ENCODE peak calls at places on chromosomes 13 and 19, in five cellular contexts. U, B, N, T and J are unnamed samples. For H3K9me3, the result is how much of the 10 kb centered on the place peaks cover.

GRCh38 chr19:33819875-33820781 is 23.5 kb downstream of the KCTD15 start:
- DNase-seq in T (peak), B (peak), N (peak), U (no peak), J (peak)

GRCh38 chr19:49746206-49746958 is 16.7 kb downstream of the TSKS start:
- DNase-seq in N (peak), B (peak), U (no peak), T (peak), J (no peak)

GRCh38 chr19:19628499-19629134 is 597 bp upstream of the LPAR2 start:
- DNase-seq in B (no peak), T (peak), N (peak), U (no peak), J (no peak)

GRCh38 chr19:51607920-51608562 is 22.2 kb downstream of the SIGLEC5 start:
- DNase-seq in N (no peak), B (peak), T (peak), U (peak), J (peak)

GRCh38 chr13:102598061-102598460 is 1.3 kb downstream of the TPP2 start:
- DNase-seq in U (no peak), T (no peak), N (no peak), B (no peak), J (no peak)

GRCh38 chr13:64459778-64460177 is 2770.4 kb downstream of the PCDH9 start:
- DNase-seq in B (no peak), N (no peak), U (no peak), T (no peak), J (no peak)

GRCh38 chr19:435056-435706 is 25.7 kb downstream of the SHC2 start:
- DNase-seq in B (no peak), N (no peak), U (no peak), T (no peak), J (no peak)

GRCh38 chr13:39144941-39145533 is 106.8 kb downstream of the NHLRC3 start:
- DNase-seq in T (peak), B (peak), U (no peak), N (no peak), J (peak)

GRCh38 chr19:4861147-4861546 is 6.3 kb downstream of the PLIN3 start:
- DNase-seq in N (no peak), U (no peak), T (peak), B (no peak), J (no peak)

GRCh38 chr19:36915992-36916830 is at the start of the genes ZNF568 and ZNF829:
- DNase-seq in U (peak), B (peak), N (peak), T (peak), J (peak)

GRCh38 chr19:13830761-13831481 is 35.7 kb downstream of the ZSWIM4 start:
- DNase-seq in N (no peak), U (no peak), B (no peak), T (no peak), J (no peak)

GRCh38 chr13:49220035-49220855 is at the start of gene MLNR:
- DNase-seq in T (no peak), U (no peak), B (peak), N (no peak), J (no peak)

GRCh38 chr13:111967572-111968201 is 99.3 kb upstream of the SOX1 start:
- DNase-seq in U (no peak), N (no peak), B (no peak), T (no peak), J (no peak)

GRCh38 chr19:51417107-51417806 is at the start of gene SIGLEC10:
- DNase-seq in T (peak), U (no peak), B (peak), N (no peak), J (peak)

GRCh38 chr19:55913643-55914268 is 18.4 kb downstream of the NLRP13 start:
- DNase-seq in T (no peak), B (no peak), N (no peak), U (peak), J (no peak)

GRCh38 chr19:2050349-2050990 is 574 bp downstream of the MKNK2 start:
- DNase-seq in B (no peak), U (no peak), T (no peak), N (no peak), J (no peak)

GRCh38 chr13:74131206-74131605 is 3.0 kb downstream of the KLF12 start:
- DNase-seq in B (no peak), T (no peak), U (no peak), N (no peak), J (no peak)

GRCh38 chr19:3006075-3006767 is 22.9 kb downstream of the TLE2 start:
- DNase-seq in T (no peak), U (no peak), N (no peak), B (no peak), J (no peak)

GRCh38 chr13:72255908-72256307 is 388.9 kb upstream of the DACH1 start:
- DNase-seq in N (no peak), T (no peak), U (no peak), B (no peak), J (no peak)

GRCh38 chr19:46551175-46551574 is 50.0 kb upstream of the CALM3 start:
- DNase-seq in T (no peak), B (no peak), N (no peak), U (no peak), J (no peak)

GRCh38 chr19:14027856-14028450 is at the start of gene RLN3:
- DNase-seq in T (no peak), U (no peak), B (no peak), N (no peak), J (no peak)

GRCh38 chr13:94329754-94330551 is 149.5 kb downstream of the DCT start:
- DNase-seq in T (no peak), B (no peak), N (no peak), U (peak), J (peak)

GRCh38 chr13:46149272-46150133 is 32.5 kb downstream of the LCP1 start:
- DNase-seq in U (no peak), B (no peak), N (no peak), T (no peak), J (no peak)

GRCh38 chr13:106232680-106233079 is 302.8 kb downstream of the EFNB2 start:
- DNase-seq in B (no peak), N (no peak), U (no peak), T (no peak), J (no peak)

GRCh38 chr19:54062643-54063042 is 1.1 kb downstream of the VSTM1 start:
- DNase-seq in T (no peak), U (no peak), B (no peak), N (no peak), J (no peak)

GRCh38 chr19:47523473-47523872 is 8.6 kb upstream of the NAPA start:
- DNase-seq in T (no peak), N (no peak), B (peak), U (no peak), J (no peak)

GRCh38 chr13:50512602-50513527 is 330.6 kb downstream of the DLEU7 start:
- DNase-seq in U (no peak), N (no peak), B (peak), T (peak), J (peak)

GRCh38 chr19:41376241-41376997 is at the start of gene TMEM91:
- DNase-seq in N (no peak), T (peak), U (no peak), B (peak), J (peak)

GRCh38 chr13:79295906-79296564 is 110.0 kb downstream of the RBM26 start:
- DNase-seq in B (no peak), N (no peak), U (no peak), T (peak), J (no peak)

GRCh38 chr13:20702945-20703784 is at the start of gene IL17D:
- DNase-seq in N (no peak), U (no peak), B (no peak), T (no peak), J (peak)

GRCh38 chr13:113077953-113078894 is 27.4 kb upstream of the F7 start:
- DNase-seq in N (no peak), U (no peak), T (no peak), B (peak), J (no peak)

GRCh38 chr13:90770334-90770733 is 577.2 kb upstream of the MIR17HG start:
- DNase-seq in B (no peak), U (no peak), T (no peak), N (no peak), J (no peak)

GRCh38 chr19:52541608-52542007 is 14.1 kb downstream of the ZNF808 start:
- DNase-seq in U (no peak), N (no peak), B (no peak), T (no peak), J (no peak)

GRCh38 chr13:77696863-77697207 is 652 bp upstream of the SLAIN1 start:
- DNase-seq in U (no peak), N (no peak), T (no peak), B (no peak), J (no peak)

GRCh38 chr19:41887711-41888382 is 4.9 kb downstream of the ARHGEF1 start:
- DNase-seq in T (peak), B (no peak), N (peak), U (no peak), J (no peak)

GRCh38 chr13:110300090-110300815 is 6.7 kb downstream of the COL4A1 start:
- DNase-seq in U (no peak), N (no peak), T (no peak), B (no peak), J (no peak)

GRCh38 chr19:8504171-8504570 is 1.7 kb upstream of the PRAM1 start:
- DNase-seq in B (no peak), N (no peak), U (no peak), T (no peak), J (no peak)

GRCh38 chr19:48400018-48400742 is 6.7 kb downstream of the GRIN2D start:
- DNase-seq in U (no peak), T (peak), B (peak), N (peak), J (peak)

GRCh38 chr13:22926176-22927007 is 254.4 kb upstream of the SGCG start:
- DNase-seq in B (peak), N (no peak), U (no peak), T (no peak), J (peak)

GRCh38 chr13:26442541-26442940 is 114.9 kb upstream of the WASF3 start:
- DNase-seq in N (no peak), B (no peak), U (no peak), T (no peak), J (no peak)

DNA sequence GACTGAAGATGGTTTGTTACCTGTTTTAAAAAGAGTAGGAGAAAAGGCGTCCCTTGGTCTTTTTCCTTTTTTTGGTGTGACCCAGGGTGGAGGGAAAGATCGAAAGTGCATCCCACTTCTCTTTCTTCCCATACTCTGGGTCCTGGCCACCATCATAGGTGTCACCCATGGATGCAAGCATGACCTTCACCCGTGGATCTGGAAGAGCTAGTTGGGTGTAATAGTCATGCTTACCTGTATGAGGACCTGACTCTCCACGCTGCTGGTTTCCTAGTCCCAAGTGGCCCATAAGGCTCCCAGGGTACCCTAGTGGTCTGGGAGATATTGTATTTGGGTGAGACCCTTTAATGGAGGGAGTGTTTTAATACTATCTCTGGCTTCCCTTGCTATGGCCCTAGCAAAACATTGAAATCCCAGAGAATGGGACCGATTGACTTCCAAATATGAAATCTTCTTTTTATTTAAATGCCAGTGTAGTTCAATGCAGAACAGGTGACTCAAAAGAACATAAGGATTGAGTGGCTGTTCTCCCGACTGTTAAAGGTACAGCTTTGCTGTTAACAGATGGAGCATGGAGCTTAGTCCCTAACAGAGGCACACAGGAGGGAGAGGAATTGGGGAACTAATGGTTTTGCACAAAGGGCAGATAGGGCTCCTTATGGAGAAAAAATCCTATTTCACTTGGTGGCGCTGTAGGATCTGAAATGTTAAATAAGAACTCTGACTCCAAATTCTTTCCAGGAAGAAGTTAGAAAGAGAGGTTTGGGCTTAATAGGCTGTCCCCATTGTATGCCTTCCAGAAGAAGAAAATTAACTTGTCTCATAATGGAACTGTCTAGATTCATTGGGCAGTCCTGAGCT is 7.0 kb upstream of the ZNF550 start:
- DNase-seq in B (no peak), N (no peak), T (no peak), U (no peak), J (no peak)
- H3K9me3 ChIP-seq in B (under half), N (under half), T (half or more), U (half or more), J (under half)

DNA sequence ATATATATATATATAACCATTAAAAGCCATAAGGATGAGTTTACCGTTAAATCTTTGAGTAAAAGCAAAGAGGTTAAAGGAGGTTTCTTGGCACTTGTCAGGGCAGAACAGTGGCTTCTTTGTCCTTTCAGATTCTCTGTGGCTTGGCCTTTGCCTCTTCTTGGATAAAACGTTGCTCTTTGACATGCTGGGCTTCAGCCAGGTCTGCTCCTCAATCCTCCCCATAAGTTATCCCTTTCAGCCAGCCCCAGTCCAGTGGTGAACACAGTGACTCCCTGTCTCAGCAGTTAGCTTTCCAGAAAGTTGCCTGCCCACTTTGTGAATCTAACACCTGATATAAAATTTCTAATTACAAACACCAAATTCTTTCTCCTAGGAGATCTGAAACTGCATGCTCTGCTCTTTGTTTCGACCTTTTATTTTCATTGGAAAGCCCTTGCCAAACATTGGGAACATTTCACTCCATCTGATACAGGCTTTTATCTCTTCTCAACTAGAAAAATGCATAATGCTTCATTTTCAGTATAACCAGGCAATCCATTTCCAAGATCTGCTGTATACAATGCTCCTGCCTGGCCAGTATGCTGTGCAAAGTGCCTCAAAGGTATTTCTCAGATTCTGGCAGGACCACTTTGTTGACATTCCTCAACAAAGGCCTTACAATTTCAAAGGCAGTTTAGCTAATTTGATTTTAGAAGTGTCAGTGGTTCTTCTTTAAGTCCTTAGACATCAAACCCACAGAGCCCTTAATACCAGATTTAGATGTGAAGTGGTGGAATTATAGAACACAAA is 16.2 kb upstream of the MED4 start:
- DNase-seq in T (no peak), N (no peak), U (no peak), B (peak), J (no peak)
- H3K27ac ChIP-seq in T (no peak), N (no peak), U (peak), B (peak), J (peak)

GRCh38 chr19:32254128-32254527 is 91.3 kb upstream of the ZNF507 start:
- DNase-seq in B (no peak), U (no peak), T (no peak), N (no peak), J (no peak)
- H3K9me3 ChIP-seq in B (under half), U (under half), T (under half), N (under half), J (under half)

DNA sequence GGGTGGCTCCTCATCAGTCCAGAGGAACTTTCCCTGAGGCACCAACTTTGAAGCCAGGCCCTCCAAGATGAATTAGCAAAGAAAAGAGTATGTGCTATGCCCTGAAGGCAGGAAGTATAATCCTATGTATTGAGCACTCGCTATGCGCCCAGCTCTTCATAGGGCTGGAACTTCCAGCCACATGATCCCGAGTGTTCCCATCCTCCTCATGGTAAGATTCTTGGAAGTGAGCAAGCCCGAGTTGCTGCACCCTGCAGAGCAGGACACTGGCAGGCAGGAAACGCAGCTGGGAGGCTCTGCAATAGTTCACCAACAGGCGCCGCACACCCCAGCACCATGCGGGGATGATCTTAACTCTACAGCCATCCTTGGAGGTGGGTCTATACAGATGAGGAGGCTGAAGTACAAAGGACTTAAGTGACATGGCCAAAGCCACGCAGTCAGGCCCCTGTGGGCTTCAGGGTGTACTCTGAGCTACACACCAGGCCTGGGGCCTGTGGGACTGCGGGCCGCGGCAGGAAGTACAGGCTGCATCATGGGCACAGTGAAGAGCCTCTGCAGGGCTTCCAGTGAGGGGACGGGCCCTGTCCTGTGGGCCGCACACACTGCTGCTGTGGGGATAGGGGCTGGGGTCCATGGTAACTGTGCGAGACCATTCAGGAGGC is 25.1 kb downstream of the C19orf47 start:
- DNase-seq in U (no peak), B (no peak), N (no peak), T (no peak), J (no peak)
- H3K27ac ChIP-seq in U (no peak), B (no peak), N (no peak), T (no peak), J (no peak)

DNA sequence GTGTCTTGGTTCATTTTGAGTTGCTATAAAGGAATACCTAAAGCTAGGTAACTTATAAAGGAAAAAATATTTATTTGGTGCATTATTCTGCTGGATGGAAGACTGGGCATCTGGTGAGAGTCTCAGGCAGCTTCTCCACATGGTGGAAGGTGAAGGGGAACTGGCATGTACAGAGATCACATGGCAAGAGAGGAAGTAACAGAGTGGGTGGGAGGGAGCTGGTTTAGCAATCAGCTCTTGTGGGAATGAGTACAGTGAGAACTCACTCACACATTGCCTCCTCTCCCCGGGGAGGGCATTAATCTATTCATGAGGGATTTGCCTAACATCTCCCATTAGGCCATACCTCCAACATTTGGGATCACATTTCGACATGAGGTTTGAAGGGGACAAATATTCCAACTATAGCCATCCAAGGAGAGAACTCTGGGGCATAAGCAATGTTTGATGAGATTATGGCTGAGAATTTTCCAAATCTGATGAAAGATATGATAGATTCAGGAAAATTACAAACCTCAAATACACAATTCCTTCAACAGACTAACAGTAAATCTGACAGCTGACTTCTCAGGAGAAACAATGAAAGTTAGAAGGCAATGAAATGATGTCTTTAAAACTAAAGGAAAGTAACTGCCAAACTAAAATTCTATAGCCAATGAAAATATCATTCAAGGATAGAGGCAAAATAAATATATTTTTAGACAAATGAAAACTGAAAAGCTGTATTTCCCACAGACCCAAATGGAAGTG is 52.5 kb downstream of the MTUS2 start:
- DNase-seq in N (no peak), U (no peak), B (no peak), T (no peak), J (no peak)
- H3K9me3 ChIP-seq in N (under half), U (under half), B (under half), T (under half), J (under half)

GRCh38 chr13:98544105-98544710 is 32.7 kb downstream of the STK24 start:
- DNase-seq in N (no peak), U (no peak), T (no peak), B (no peak), J (no peak)
- H3K27ac ChIP-seq in N (no peak), U (peak), T (peak), B (peak), J (no peak)

GRCh38 chr13:41955605-41956004 is 5.3 kb downstream of the VWA8 start:
- DNase-seq in U (no peak), B (no peak), N (no peak), T (no peak), J (no peak)

GRCh38 chr13:41960195-41960699 is 662 bp downstream of the VWA8 start:
- DNase-seq in T (no peak), B (peak), U (no peak), N (no peak), J (no peak)

GRCh38 chr13:41952749-41953148 is 8.2 kb downstream of the VWA8 start:
- DNase-seq in N (no peak), U (no peak), B (no peak), T (no peak), J (no peak)

GRCh38 chr13:41954226-41954625 is 6.7 kb downstream of the VWA8 start:
- DNase-seq in T (no peak), B (no peak), N (no peak), U (no peak), J (no peak)

GRCh38 chr13:41956272-41956671 is 4.6 kb downstream of the VWA8 start:
- DNase-seq in N (no peak), B (no peak), U (no peak), T (no peak), J (no peak)
- H3K9me3 ChIP-seq in N (under half), B (under half), U (under half), T (under half), J (under half)